ENCODE peak calls at places on chromosomes 4 and X, in seven cellular contexts. G, J, B, O, N, R and D are unnamed samples.
A peak's percentile ranks its signal among the peaks of the same experiment; 100 is the strongest.

GRCh38 chrX:21932277-21932996 is 8.1 kb upstream of the SMS start:
- DNase-seq in B (no peak), G (no peak), O (no peak), R (no peak), J (no peak), N (no peak), D (no peak)

GRCh38 chr4:168993724-168994510 is 16.1 kb downstream of the CBR4 start:
- DNase-seq in G (no peak), B (no peak), J (no peak), R (no peak), O (no peak), N (no peak), D (no peak)

GRCh38 chr4:41256131-41256739 is 493 bp upstream of the UCHL1 start:
- DNase-seq in B (no peak), O (no peak), N (no peak), J (no peak), G (no peak), R (no peak), D (no peak)

GRCh38 chrX:19705196-19705769 is 182.1 kb downstream of the SH3KBP1 start:
- DNase-seq in R (no peak), B (no peak), O (no peak), J (no peak), G (no peak), N (no peak), D (no peak)

GRCh38 chr4:71978192-71978845 is 53.5 kb upstream of the NPFFR2 start:
- DNase-seq in R (no peak), B (no peak), O (no peak), J (no peak), N (no peak), G (no peak), D (no peak)

GRCh38 chrX:12971282-12972003 is 3.5 kb upstream of the TMSB4X start:
- DNase-seq in J (no peak), N (no peak), B (peak; percentile 67), O (no peak), G (peak; percentile 0), R (peak; percentile 65), D (no peak)

GRCh38 chr4:119020158-119020557 is 115.5 kb upstream of the MYOZ2 start:
- DNase-seq in G (no peak), B (no peak), R (no peak), N (no peak), J (no peak), O (no peak), D (no peak)

GRCh38 chrX:47169726-47170515 is 23.7 kb upstream of the UBA1 start:
- DNase-seq in B (no peak), J (no peak), N (no peak), R (peak; percentile 31), O (no peak), G (no peak), D (no peak)

GRCh38 chrX:11435568-11435967 is 142.4 kb downstream of the AMELX start:
- DNase-seq in B (no peak), J (no peak), O (no peak), R (no peak), N (no peak), G (no peak), D (no peak)

GRCh38 chr4:164614999-164615398 is 138.9 kb upstream of the SMIM31 start:
- DNase-seq in O (no peak), B (no peak), R (no peak), G (no peak), J (no peak), N (no peak), D (no peak)

GRCh38 chr4:113899260-113900177 is 79.9 kb downstream of the ARSJ start:
- DNase-seq in B (peak; percentile 56), O (peak; percentile 54), N (peak; percentile 48), G (no peak), J (no peak), R (no peak), D (no peak)

GRCh38 chrX:55109304-55109703 is 20.5 kb downstream of the PAGE2 start:
- DNase-seq in N (no peak), G (no peak), B (no peak), J (no peak), R (no peak), O (no peak), D (no peak)

GRCh38 chr4:56762484-56763250 is 58.8 kb downstream of the SPINK2 start:
- DNase-seq in R (no peak), B (no peak), G (no peak), N (no peak), J (no peak), O (no peak), D (no peak)

GRCh38 chr4:177448850-177449249 is 6.6 kb upstream of the AGA start:
- DNase-seq in B (no peak), N (no peak), R (no peak), O (no peak), G (no peak), J (no peak), D (no peak)

GRCh38 chr4:26178874-26179273 is 141.9 kb upstream of the RBPJ start:
- DNase-seq in O (no peak), R (no peak), B (no peak), G (no peak), J (no peak), N (no peak), D (no peak)

GRCh38 chr4:3041192-3042142 is 32.9 kb downstream of the HTT-AS start:
- DNase-seq in R (peak; percentile 86), B (peak; percentile 73), G (no peak), O (no peak), J (peak; percentile 49), N (peak; percentile 20), D (peak; percentile 35)